ENCODE peak calls at places on chromosomes 7 and 10, in six cellular contexts. One of them, this sample, is unnamed.

GRCh38 chr10:125707852-125708468 is 11.5 kb upstream of the EDRF1 start:
- DNase-seq in hypothalamus: no peak
- DNase-seq in left ventricle myocardium inferior: no peak
- DNase-seq in cardiac fibroblast: peak
- DNase-seq in GM03348: peak
- DNase-seq in activated gamma-delta T cell treated with Interleukin-2 at 50 U/mL for 16 hours: no peak
- DNase-seq in this sample: peak

GRCh38 chr10:89567566-89568245 is 32.3 kb upstream of the SLC16A12 start:
- DNase-seq in left ventricle myocardium inferior: no peak
- DNase-seq in hypothalamus: no peak
- DNase-seq in GM03348: no peak
- DNase-seq in activated gamma-delta T cell treated with Interleukin-2 at 50 U/mL for 16 hours: no peak
- DNase-seq in cardiac fibroblast: no peak
- DNase-seq in this sample: no peak

GRCh38 chr7:45259966-45260646 is 102.5 kb downstream of the RAMP3 start:
- DNase-seq in activated gamma-delta T cell treated with Interleukin-2 at 50 U/mL for 16 hours: peak
- DNase-seq in cardiac fibroblast: peak
- DNase-seq in left ventricle myocardium inferior: peak
- DNase-seq in hypothalamus: peak
- DNase-seq in GM03348: peak
- DNase-seq in this sample: no peak

GRCh38 chr7:130069978-130070899 is at the start of gene KLHDC10:
- DNase-seq in GM03348: peak
- DNase-seq in activated gamma-delta T cell treated with Interleukin-2 at 50 U/mL for 16 hours: peak
- DNase-seq in hypothalamus: peak
- DNase-seq in left ventricle myocardium inferior: peak
- DNase-seq in cardiac fibroblast: peak
- DNase-seq in this sample: peak

GRCh38 chr7:83153419-83153818 is 9.3 kb downstream of the PCLO start:
- DNase-seq in left ventricle myocardium inferior: no peak
- DNase-seq in hypothalamus: no peak
- DNase-seq in GM03348: no peak
- DNase-seq in activated gamma-delta T cell treated with Interleukin-2 at 50 U/mL for 16 hours: no peak
- DNase-seq in cardiac fibroblast: no peak
- DNase-seq in this sample: no peak

GRCh38 chr7:111510584-111511378 is 51.5 kb downstream of the IMMP2L start:
- DNase-seq in GM03348: no peak
- DNase-seq in activated gamma-delta T cell treated with Interleukin-2 at 50 U/mL for 16 hours: no peak
- DNase-seq in left ventricle myocardium inferior: no peak
- DNase-seq in hypothalamus: no peak
- DNase-seq in cardiac fibroblast: no peak
- DNase-seq in this sample: no peak

GRCh38 chr10:132549416-132549815 is 11.8 kb downstream of the INPP5A start:
- DNase-seq in activated gamma-delta T cell treated with Interleukin-2 at 50 U/mL for 16 hours: peak
- DNase-seq in GM03348: no peak
- DNase-seq in cardiac fibroblast: no peak
- DNase-seq in left ventricle myocardium inferior: no peak
- DNase-seq in hypothalamus: no peak
- DNase-seq in this sample: no peak

GRCh38 chr7:131106681-131107342 is 220.9 kb upstream of the MKLN1 start:
- DNase-seq in hypothalamus: no peak
- DNase-seq in GM03348: peak
- DNase-seq in cardiac fibroblast: no peak
- DNase-seq in left ventricle myocardium inferior: peak
- DNase-seq in activated gamma-delta T cell treated with Interleukin-2 at 50 U/mL for 16 hours: peak
- DNase-seq in this sample: no peak

GRCh38 chr10:120575411-120575810 is 118.4 kb downstream of the PLPP4 start:
- DNase-seq in activated gamma-delta T cell treated with Interleukin-2 at 50 U/mL for 16 hours: no peak
- DNase-seq in left ventricle myocardium inferior: no peak
- DNase-seq in GM03348: no peak
- DNase-seq in hypothalamus: no peak
- DNase-seq in cardiac fibroblast: no peak
- DNase-seq in this sample: no peak

GRCh38 chr10:43202224-43202656 is 64.0 kb downstream of the CSGALNACT2 start:
- DNase-seq in left ventricle myocardium inferior: no peak
- DNase-seq in activated gamma-delta T cell treated with Interleukin-2 at 50 U/mL for 16 hours: peak
- DNase-seq in GM03348: peak
- DNase-seq in hypothalamus: no peak
- DNase-seq in cardiac fibroblast: no peak
- DNase-seq in this sample: no peak

GRCh38 chr7:133330085-133330484 is 77.2 kb downstream of the EXOC4 start:
- DNase-seq in left ventricle myocardium inferior: no peak
- DNase-seq in cardiac fibroblast: no peak
- DNase-seq in activated gamma-delta T cell treated with Interleukin-2 at 50 U/mL for 16 hours: no peak
- DNase-seq in hypothalamus: no peak
- DNase-seq in GM03348: no peak
- DNase-seq in this sample: no peak